ENCODE peak calls at places on chromosomes 1 and 21, in four cellular contexts. One of them, this sample, is unnamed.

GRCh38 chr1:90773812-90774211 is 56.7 kb upstream of the BARHL2 start:
- DNase-seq in right atrium auricular region: no peak
- DNase-seq in uterus: no peak
- DNase-seq in activated CD8-positive, alpha-beta T cell treated with anti-CD3 and anti-CD28 coated beads for 36 hours: no peak
- DNase-seq in this sample: no peak

GRCh38 chr1:200154069-200154767 is 126.7 kb downstream of the NR5A2 start:
- DNase-seq in right atrium auricular region: no peak
- DNase-seq in uterus: no peak
- DNase-seq in activated CD8-positive, alpha-beta T cell treated with anti-CD3 and anti-CD28 coated beads for 36 hours: peak; percentile 81
- DNase-seq in this sample: no peak

GRCh38 chr1:200279810-200280411 is 129.9 kb downstream of the ZNF281 start:
- DNase-seq in right atrium auricular region: no peak
- DNase-seq in uterus: no peak
- DNase-seq in activated CD8-positive, alpha-beta T cell treated with anti-CD3 and anti-CD28 coated beads for 36 hours: peak; percentile 51
- DNase-seq in this sample: peak; percentile 89

GRCh38 chr21:42003051-42003461 is 7.1 kb downstream of the ZBTB21 start:
- DNase-seq in right atrium auricular region: no peak
- DNase-seq in uterus: no peak
- DNase-seq in activated CD8-positive, alpha-beta T cell treated with anti-CD3 and anti-CD28 coated beads for 36 hours: peak; percentile 42
- DNase-seq in this sample: no peak

GRCh38 chr1:229699613-229700242 is 73.7 kb downstream of the URB2 start:
- DNase-seq in right atrium auricular region: no peak
- DNase-seq in uterus: no peak
- DNase-seq in activated CD8-positive, alpha-beta T cell treated with anti-CD3 and anti-CD28 coated beads for 36 hours: no peak
- DNase-seq in this sample: peak; percentile 46

GRCh38 chr1:40651138-40651857 is 14.2 kb downstream of the RIMS3 start:
- DNase-seq in right atrium auricular region: no peak
- DNase-seq in uterus: no peak
- DNase-seq in activated CD8-positive, alpha-beta T cell treated with anti-CD3 and anti-CD28 coated beads for 36 hours: no peak
- DNase-seq in this sample: no peak

GRCh38 chr21:44869860-44870747 is 3.4 kb downstream of the PTTG1IP start:
- DNase-seq in right atrium auricular region: peak; percentile 86
- DNase-seq in uterus: peak; percentile 79
- DNase-seq in activated CD8-positive, alpha-beta T cell treated with anti-CD3 and anti-CD28 coated beads for 36 hours: no peak
- DNase-seq in this sample: peak; percentile 94

GRCh38 chr1:118842462-118843201 is 145.5 kb downstream of the TBX15 start:
- DNase-seq in right atrium auricular region: no peak
- DNase-seq in uterus: no peak
- DNase-seq in activated CD8-positive, alpha-beta T cell treated with anti-CD3 and anti-CD28 coated beads for 36 hours: no peak
- DNase-seq in this sample: no peak

GRCh38 chr1:15272009-15272781 is 25.2 kb downstream of the FHAD1 start:
- DNase-seq in right atrium auricular region: peak; percentile 63
- DNase-seq in uterus: peak; percentile 44
- DNase-seq in activated CD8-positive, alpha-beta T cell treated with anti-CD3 and anti-CD28 coated beads for 36 hours: peak; percentile 68
- DNase-seq in this sample: peak; percentile 89

GRCh38 chr1:156420209-156421061 is 51.4 kb downstream of the RHBG start:
- DNase-seq in right atrium auricular region: no peak
- DNase-seq in uterus: no peak
- DNase-seq in activated CD8-positive, alpha-beta T cell treated with anti-CD3 and anti-CD28 coated beads for 36 hours: peak; percentile 47
- DNase-seq in this sample: no peak

GRCh38 chr1:65827346-65827745 is 34.7 kb downstream of the PDE4B start:
- DNase-seq in right atrium auricular region: no peak
- DNase-seq in uterus: no peak
- DNase-seq in activated CD8-positive, alpha-beta T cell treated with anti-CD3 and anti-CD28 coated beads for 36 hours: no peak
- DNase-seq in this sample: no peak

GRCh38 chr1:51534447-51534846 is 15.4 kb upstream of the EPS15 start:
- DNase-seq in right atrium auricular region: no peak
- DNase-seq in uterus: no peak
- DNase-seq in activated CD8-positive, alpha-beta T cell treated with anti-CD3 and anti-CD28 coated beads for 36 hours: peak; percentile 12
- DNase-seq in this sample: no peak

GRCh38 chr21:46124926-46125845 is 27.3 kb downstream of the COL6A2 start:
- DNase-seq in right atrium auricular region: no peak
- DNase-seq in uterus: peak; percentile 29
- DNase-seq in activated CD8-positive, alpha-beta T cell treated with anti-CD3 and anti-CD28 coated beads for 36 hours: no peak
- DNase-seq in this sample: no peak

DNA sequence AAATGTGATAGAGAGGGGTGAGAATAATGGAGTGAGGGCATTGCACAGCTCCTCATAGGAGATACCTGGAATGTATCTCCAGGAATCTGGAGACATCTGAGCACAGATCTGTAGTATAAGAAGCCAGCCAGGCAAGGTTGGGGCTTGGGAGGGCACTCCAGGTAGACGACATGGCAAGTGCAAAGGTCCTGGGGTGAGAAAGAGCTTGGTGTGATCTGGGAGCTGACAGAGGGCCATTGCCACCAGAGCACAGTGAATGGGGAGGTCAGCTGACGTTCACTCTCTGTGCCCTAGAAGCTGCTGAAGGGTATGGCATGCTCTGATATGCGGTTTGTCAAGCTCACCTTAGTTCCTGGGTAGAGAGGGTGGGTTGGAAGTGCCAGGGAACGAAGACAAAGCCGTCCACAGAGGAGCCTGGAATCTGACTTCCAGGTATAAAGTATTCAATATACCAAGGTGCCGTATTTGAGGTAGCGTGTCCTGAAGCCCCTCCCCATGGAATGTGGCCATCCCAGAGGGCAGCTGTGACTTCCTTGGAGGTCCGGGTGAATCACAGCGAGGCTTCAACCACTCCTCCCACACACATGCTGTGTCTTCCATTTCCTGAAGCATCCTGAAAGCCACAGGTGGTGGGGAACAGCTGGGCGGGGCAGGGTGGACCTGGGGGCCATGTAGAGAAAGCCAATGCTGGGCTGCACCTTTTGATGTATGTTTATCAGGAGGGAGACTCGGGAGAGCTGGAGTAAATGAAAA is 182.7 kb upstream of the KLHDC7A start:
- DNase-seq in right atrium auricular region: no peak
- DNase-seq in uterus: no peak
- DNase-seq in activated CD8-positive, alpha-beta T cell treated with anti-CD3 and anti-CD28 coated beads for 36 hours: no peak
- DNase-seq in this sample: no peak
- TF ChIP-seq CTCF in right atrium auricular region: no peak
- TF ChIP-seq CTCF in uterus: no peak
- TF ChIP-seq CTCF in activated CD8-positive, alpha-beta T cell treated with anti-CD3 and anti-CD28 coated beads for 36 hours: no peak
- TF ChIP-seq CTCF in this sample: no peak

GRCh38 chr1:207654320-207654719 is 9.4 kb downstream of the CR1L start:
- DNase-seq in right atrium auricular region: no peak
- DNase-seq in uterus: no peak
- DNase-seq in activated CD8-positive, alpha-beta T cell treated with anti-CD3 and anti-CD28 coated beads for 36 hours: no peak
- DNase-seq in this sample: no peak
- TF ChIP-seq CTCF in right atrium auricular region: no peak
- TF ChIP-seq CTCF in uterus: no peak
- TF ChIP-seq CTCF in activated CD8-positive, alpha-beta T cell treated with anti-CD3 and anti-CD28 coated beads for 36 hours: no peak
- TF ChIP-seq CTCF in this sample: peak; percentile 28

DNA sequence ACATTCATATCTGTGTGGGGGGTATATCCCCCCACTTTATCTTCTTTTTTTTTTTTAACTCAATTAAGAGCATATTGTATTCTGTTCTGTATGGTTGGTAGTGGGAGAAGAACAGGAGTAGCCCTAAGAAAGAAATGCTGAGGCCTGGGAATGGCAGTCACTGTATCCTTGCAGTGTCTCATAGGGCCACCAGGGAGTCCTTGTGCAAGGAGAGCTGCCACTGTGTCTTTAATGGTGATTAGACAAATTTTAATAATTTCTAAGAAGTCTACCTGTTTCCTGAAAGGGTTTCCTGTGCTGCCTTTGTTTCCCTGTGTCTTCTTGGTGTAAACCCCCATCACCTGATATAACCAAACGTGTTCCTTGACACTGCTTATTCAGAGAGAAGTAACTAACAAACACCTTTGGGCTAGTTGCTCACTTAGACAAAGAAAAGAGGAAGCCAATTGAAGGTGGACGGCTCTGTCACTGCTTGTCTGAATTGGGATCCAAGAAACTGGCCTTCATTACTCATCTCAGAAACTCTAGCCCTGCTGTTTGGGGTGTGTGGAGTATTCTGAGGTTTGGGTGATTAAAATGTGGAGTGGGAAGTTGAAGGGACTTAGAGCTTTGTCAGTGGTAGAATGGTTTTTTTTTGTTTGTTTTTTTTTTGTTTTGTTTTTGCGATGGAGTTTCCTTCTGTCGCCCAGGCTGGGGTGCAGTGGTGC is 15.2 kb downstream of the GIPC2 start:
- DNase-seq in right atrium auricular region: no peak
- DNase-seq in uterus: no peak
- DNase-seq in activated CD8-positive, alpha-beta T cell treated with anti-CD3 and anti-CD28 coated beads for 36 hours: no peak
- DNase-seq in this sample: no peak
- TF ChIP-seq CTCF in right atrium auricular region: no peak
- TF ChIP-seq CTCF in uterus: no peak
- TF ChIP-seq CTCF in activated CD8-positive, alpha-beta T cell treated with anti-CD3 and anti-CD28 coated beads for 36 hours: no peak
- TF ChIP-seq CTCF in this sample: no peak

DNA sequence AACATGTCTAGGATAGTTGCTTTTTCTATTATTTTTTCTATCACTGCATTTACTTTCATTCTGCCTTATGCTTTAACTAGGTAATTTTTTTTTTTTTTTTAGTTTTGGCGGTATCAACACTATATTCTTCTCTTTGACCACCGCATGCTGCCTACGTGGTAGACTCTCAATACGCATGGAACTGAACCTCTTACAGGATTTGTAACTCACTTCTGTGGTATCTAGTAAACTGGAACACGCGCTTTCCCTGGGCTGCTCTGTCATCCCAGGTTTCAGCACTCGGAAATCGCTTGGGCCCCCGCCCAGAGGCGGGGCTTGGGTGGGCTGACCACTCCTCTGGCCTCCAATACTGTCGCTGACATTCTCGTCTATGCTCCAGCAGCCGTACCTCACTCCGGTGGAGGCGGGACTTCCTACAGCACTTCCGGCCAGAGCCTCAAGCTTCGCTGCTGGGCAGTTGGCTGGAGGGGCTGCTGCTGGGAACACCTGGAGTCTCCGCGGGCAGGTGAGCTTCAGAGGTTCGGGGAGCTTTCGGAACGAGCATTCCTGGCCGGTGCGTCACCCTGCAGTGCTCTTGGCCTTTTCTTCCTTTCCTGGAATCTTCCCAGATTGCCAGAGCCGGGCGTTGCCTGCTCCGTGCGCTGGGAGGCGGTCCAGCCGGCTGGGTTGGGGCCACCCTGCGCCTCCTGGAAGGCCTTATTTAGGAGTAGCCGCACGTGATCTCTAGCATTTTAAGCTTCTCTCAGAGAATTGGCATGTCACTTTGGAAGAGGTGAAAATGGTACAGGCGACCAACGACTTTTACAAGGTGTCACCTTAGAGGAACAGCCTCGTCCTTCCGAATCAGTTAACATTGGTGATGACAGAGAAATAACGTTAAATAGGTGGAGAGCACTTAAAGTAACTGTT is at the start of gene TBCE:
- DNase-seq in right atrium auricular region: peak; percentile 96
- DNase-seq in uterus: peak; percentile 97
- DNase-seq in activated CD8-positive, alpha-beta T cell treated with anti-CD3 and anti-CD28 coated beads for 36 hours: peak; percentile 94
- DNase-seq in this sample: peak; percentile 100
- TF ChIP-seq CTCF in right atrium auricular region: no peak
- TF ChIP-seq CTCF in uterus: peak; percentile 9
- TF ChIP-seq CTCF in activated CD8-positive, alpha-beta T cell treated with anti-CD3 and anti-CD28 coated beads for 36 hours: no peak
- TF ChIP-seq CTCF in this sample: peak; percentile 16

DNA sequence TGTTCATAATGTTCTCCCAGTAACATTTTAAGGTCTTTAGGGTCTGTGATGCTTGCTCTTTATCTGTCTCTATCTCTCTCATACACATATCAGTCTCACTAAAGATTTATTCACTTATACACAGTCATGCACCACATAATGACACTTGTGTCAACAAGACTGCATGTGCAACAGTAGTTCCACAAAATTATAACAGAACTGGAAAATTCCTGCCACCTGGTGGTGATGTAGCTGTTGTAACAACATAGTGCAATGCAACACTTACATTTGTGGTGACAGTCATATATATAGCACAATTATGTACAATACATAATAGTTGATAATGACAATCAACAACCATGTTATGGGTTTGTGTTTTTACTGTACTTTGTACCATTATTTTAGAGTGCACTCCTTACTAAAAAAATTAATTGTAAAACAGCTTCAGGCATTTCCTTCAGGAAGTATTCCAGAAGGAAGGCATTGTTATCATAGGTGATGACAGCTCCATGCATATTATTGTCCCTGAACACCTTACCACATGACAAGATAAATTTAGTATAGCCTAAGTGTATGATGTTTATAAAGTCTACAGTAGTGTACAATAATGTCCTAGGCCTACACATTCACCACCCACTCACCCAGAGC is 8.1 kb downstream of the TDRD5 start:
- DNase-seq in right atrium auricular region: no peak
- DNase-seq in uterus: no peak
- DNase-seq in activated CD8-positive, alpha-beta T cell treated with anti-CD3 and anti-CD28 coated beads for 36 hours: peak; percentile 15
- DNase-seq in this sample: peak; percentile 73
- TF ChIP-seq CTCF in right atrium auricular region: no peak
- TF ChIP-seq CTCF in uterus: no peak
- TF ChIP-seq CTCF in activated CD8-positive, alpha-beta T cell treated with anti-CD3 and anti-CD28 coated beads for 36 hours: no peak
- TF ChIP-seq CTCF in this sample: peak; percentile 52

GRCh38 chr1:37016121-37016520 is 18.2 kb downstream of the GRIK3 start:
- DNase-seq in right atrium auricular region: no peak
- DNase-seq in uterus: no peak
- DNase-seq in activated CD8-positive, alpha-beta T cell treated with anti-CD3 and anti-CD28 coated beads for 36 hours: no peak
- DNase-seq in this sample: no peak

GRCh38 chr1:37020653-37021277 is 13.6 kb downstream of the GRIK3 start:
- DNase-seq in right atrium auricular region: no peak
- DNase-seq in uterus: no peak
- DNase-seq in activated CD8-positive, alpha-beta T cell treated with anti-CD3 and anti-CD28 coated beads for 36 hours: peak; percentile 31
- DNase-seq in this sample: peak; percentile 46

GRCh38 chr1:37017737-37018136 is 16.6 kb downstream of the GRIK3 start:
- DNase-seq in right atrium auricular region: no peak
- DNase-seq in uterus: no peak
- DNase-seq in activated CD8-positive, alpha-beta T cell treated with anti-CD3 and anti-CD28 coated beads for 36 hours: no peak
- DNase-seq in this sample: no peak

GRCh38 chr1:37015713-37016112 is 18.6 kb downstream of the GRIK3 start:
- DNase-seq in right atrium auricular region: no peak
- DNase-seq in uterus: no peak
- DNase-seq in activated CD8-positive, alpha-beta T cell treated with anti-CD3 and anti-CD28 coated beads for 36 hours: no peak
- DNase-seq in this sample: no peak
- TF ChIP-seq CTCF in right atrium auricular region: no peak
- TF ChIP-seq CTCF in uterus: no peak
- TF ChIP-seq CTCF in activated CD8-positive, alpha-beta T cell treated with anti-CD3 and anti-CD28 coated beads for 36 hours: no peak
- TF ChIP-seq CTCF in this sample: no peak

GRCh38 chr1:31020007-31020790 is 45.3 kb downstream of the PUM1 start:
- DNase-seq in right atrium auricular region: no peak
- DNase-seq in uterus: no peak
- DNase-seq in activated CD8-positive, alpha-beta T cell treated with anti-CD3 and anti-CD28 coated beads for 36 hours: no peak
- DNase-seq in this sample: no peak
- TF ChIP-seq CTCF in right atrium auricular region: no peak
- TF ChIP-seq CTCF in uterus: no peak
- TF ChIP-seq CTCF in activated CD8-positive, alpha-beta T cell treated with anti-CD3 and anti-CD28 coated beads for 36 hours: no peak
- TF ChIP-seq CTCF in this sample: no peak

GRCh38 chr1:4149281-4149680 is 249.2 kb upstream of the C1orf174 start:
- DNase-seq in right atrium auricular region: no peak
- DNase-seq in uterus: no peak
- DNase-seq in activated CD8-positive, alpha-beta T cell treated with anti-CD3 and anti-CD28 coated beads for 36 hours: no peak
- DNase-seq in this sample: no peak

GRCh38 chr1:4152266-4152665 is 252.2 kb upstream of the C1orf174 start:
- DNase-seq in right atrium auricular region: no peak
- DNase-seq in uterus: no peak
- DNase-seq in activated CD8-positive, alpha-beta T cell treated with anti-CD3 and anti-CD28 coated beads for 36 hours: no peak
- DNase-seq in this sample: no peak

GRCh38 chr1:4153571-4153970 is 253.5 kb upstream of the C1orf174 start:
- DNase-seq in right atrium auricular region: no peak
- DNase-seq in uterus: no peak
- DNase-seq in activated CD8-positive, alpha-beta T cell treated with anti-CD3 and anti-CD28 coated beads for 36 hours: no peak
- DNase-seq in this sample: no peak

GRCh38 chr1:4146101-4146500 is 246.0 kb upstream of the C1orf174 start:
- DNase-seq in right atrium auricular region: no peak
- DNase-seq in uterus: no peak
- DNase-seq in activated CD8-positive, alpha-beta T cell treated with anti-CD3 and anti-CD28 coated beads for 36 hours: no peak
- DNase-seq in this sample: no peak

GRCh38 chr1:4150262-4150661 is 250.2 kb upstream of the C1orf174 start:
- DNase-seq in right atrium auricular region: no peak
- DNase-seq in uterus: no peak
- DNase-seq in activated CD8-positive, alpha-beta T cell treated with anti-CD3 and anti-CD28 coated beads for 36 hours: no peak
- DNase-seq in this sample: no peak
- TF ChIP-seq CTCF in right atrium auricular region: no peak
- TF ChIP-seq CTCF in uterus: no peak
- TF ChIP-seq CTCF in activated CD8-positive, alpha-beta T cell treated with anti-CD3 and anti-CD28 coated beads for 36 hours: no peak
- TF ChIP-seq CTCF in this sample: no peak